ENCODE peak calls at places on chromosomes 1 and 21, in five cellular contexts. A, M, C, I and Q are unnamed samples.
A peak's percentile ranks its signal among the peaks of the same experiment; 100 is the strongest.

GRCh38 chr1:221726331-221726692 is 15.6 kb downstream of the DUSP10 start:
- DNase-seq in A (no peak), M (no peak), C (no peak), I (no peak), Q (no peak)

GRCh38 chr1:218156602-218157001 is 128.5 kb upstream of the RRP15 start:
- DNase-seq in A (peak; percentile 57), M (no peak), C (peak; percentile 20), I (no peak), Q (no peak)

GRCh38 chr1:244347942-244348341 is 103.8 kb downstream of the ADSS2 start:
- DNase-seq in A (no peak), M (no peak), C (no peak), I (peak; percentile 33), Q (no peak)

GRCh38 chr1:229229721-229230135 is 41.2 kb upstream of the RAB4A start:
- DNase-seq in A (no peak), M (no peak), C (no peak), I (no peak), Q (no peak)

GRCh38 chr1:93701619-93702018 is 20.0 kb upstream of the BCAR3 start:
- DNase-seq in A (no peak), M (peak; percentile 91), C (peak; percentile 100), I (peak; percentile 99), Q (no peak)

GRCh38 chr1:112927462-112927971 is 28.5 kb downstream of the SLC16A1 start:
- DNase-seq in A (no peak), M (no peak), C (no peak), I (no peak), Q (no peak)

GRCh38 chr1:65890201-65890600 is 97.5 kb downstream of the PDE4B start:
- DNase-seq in A (no peak), M (peak; percentile 39), C (no peak), I (peak; percentile 82), Q (no peak)

GRCh38 chr21:27505516-27505915 is 538.6 kb upstream of the ADAMTS5 start:
- DNase-seq in A (no peak), M (peak; percentile 52), C (no peak), I (peak; percentile 70), Q (no peak)

GRCh38 chr1:224747578-224747977 is 131.5 kb downstream of the CNIH3 start:
- DNase-seq in A (no peak), M (no peak), C (peak; percentile 49), I (peak; percentile 29), Q (no peak)

GRCh38 chr1:201399018-201399351 is at the start of gene LAD1:
- DNase-seq in A (no peak), M (no peak), C (no peak), I (no peak), Q (no peak)
- TF ChIP-seq CTCF in A (no peak), M (no peak), C (no peak), I (no peak), Q (no peak)

GRCh38 chr1:237613984-237614383 is 276.7 kb downstream of the ZP4 start:
- DNase-seq in A (peak; percentile 3), M (no peak), C (no peak), I (no peak), Q (no peak)
- TF ChIP-seq CTCF in A (no peak), M (no peak), C (no peak), I (no peak), Q (no peak)

DNA sequence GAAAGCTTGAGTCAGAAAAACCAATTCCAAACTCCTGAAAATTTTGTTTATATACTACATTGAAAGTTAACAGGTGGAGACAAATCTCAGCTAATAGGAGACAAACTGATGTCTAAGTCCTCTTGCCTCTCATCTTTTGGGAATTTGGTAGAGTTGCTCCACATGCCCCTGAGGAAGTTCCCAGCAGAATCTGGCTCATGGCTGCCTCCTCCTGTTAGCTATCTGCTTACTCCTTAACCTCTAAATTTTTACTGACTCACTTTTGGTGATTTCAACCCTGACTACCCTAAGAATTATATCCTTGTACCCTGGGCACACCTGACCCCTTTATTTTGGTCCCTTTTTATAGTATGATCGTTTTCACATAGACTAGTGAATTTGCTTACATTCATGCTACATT is 633.7 kb upstream of the USP24 start:
- DNase-seq in A (no peak), M (no peak), C (peak; percentile 27), I (peak; percentile 73), Q (no peak)
- TF ChIP-seq CTCF in A (peak; percentile 40), M (peak; percentile 53), C (peak; percentile 45), I (peak; percentile 56), Q (no peak)

DNA sequence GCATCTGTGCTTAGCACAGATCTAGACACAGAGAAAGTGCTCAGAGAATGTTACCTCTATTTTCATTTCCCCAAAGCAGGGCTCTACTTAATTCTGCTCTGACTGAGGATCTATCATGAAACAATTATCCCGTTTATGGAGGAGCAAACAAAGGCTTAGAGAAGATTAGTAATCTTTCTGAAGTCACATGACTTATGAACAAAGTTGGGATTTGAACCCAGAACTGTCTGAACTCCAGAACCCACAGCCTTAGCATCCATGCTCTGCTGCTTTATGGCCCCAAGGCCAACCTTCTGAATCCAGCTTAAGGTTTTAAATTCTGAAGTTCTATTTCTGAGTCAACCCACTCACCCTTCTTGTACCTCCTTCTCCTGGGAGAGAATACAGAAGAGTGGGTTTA is 11.9 kb downstream of the TSSK3 start:
- DNase-seq in A (no peak), M (no peak), C (no peak), I (no peak), Q (no peak)
- TF ChIP-seq CTCF in A (no peak), M (no peak), C (no peak), I (no peak), Q (no peak)

GRCh38 chr1:33586795-33587194 is 114.3 kb downstream of the ZSCAN20 start:
- DNase-seq in A (no peak), M (no peak), C (no peak), I (no peak), Q (no peak)
- TF ChIP-seq CTCF in A (no peak), M (no peak), C (no peak), I (no peak), Q (no peak)

GRCh38 chr1:54519709-54520108 is 28.3 kb upstream of the ACOT11 start:
- DNase-seq in A (no peak), M (no peak), C (no peak), I (no peak), Q (no peak)
- TF ChIP-seq CTCF in A (no peak), M (no peak), C (peak; percentile 2), I (no peak), Q (no peak)

DNA sequence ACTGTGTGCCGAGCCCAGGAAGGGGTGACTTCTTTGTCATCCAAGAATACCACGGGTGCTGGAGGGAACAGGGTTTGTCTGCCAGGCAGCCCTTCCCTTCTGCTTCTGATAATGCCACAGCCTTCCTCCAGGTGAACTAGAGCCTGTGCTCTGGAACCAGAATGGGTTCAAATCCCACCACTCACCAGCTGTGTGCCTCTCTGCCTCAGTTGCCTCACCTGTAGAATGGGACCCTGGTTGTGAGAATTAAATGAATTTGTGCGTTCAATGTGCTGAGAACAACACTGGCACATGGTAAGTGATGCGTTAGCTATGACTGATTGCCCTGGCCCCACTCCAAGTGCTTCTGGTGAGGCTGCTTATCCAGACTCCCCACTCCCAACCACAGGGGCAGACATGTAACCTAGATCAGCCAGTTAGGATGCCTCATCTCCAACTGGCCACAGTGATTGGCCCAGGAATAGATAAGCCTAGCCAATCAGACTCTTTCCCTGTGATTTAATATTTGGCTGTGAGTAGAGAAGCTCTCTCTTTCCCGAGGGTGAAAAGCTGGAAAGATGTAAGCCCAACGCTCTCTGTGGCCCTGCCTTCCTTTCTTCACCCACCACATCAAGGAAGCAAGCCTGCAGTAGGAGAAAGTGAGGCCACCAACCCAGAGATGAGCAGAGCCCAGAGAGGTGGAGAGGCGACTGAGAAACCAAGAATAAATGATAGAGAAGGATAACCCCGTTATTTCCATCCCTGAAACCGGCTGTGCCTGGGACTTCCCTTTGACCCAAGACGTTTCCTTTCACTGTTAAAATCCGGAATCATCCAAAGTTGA is 20.8 kb upstream of the LAPTM5 start:
- DNase-seq in A (no peak), M (no peak), C (peak; percentile 94), I (peak; percentile 85), Q (no peak)
- TF ChIP-seq CTCF in A (no peak), M (no peak), C (no peak), I (no peak), Q (no peak)

GRCh38 chr1:187476671-187477070 is 647.9 kb downstream of the PLA2G4A start:
- DNase-seq in A (peak; percentile 37), M (no peak), C (peak; percentile 16), I (peak; percentile 20), Q (no peak)
- TF ChIP-seq CTCF in A (peak; percentile 42), M (peak; percentile 42), C (peak; percentile 9), I (peak; percentile 49), Q (peak; percentile 48)

DNA sequence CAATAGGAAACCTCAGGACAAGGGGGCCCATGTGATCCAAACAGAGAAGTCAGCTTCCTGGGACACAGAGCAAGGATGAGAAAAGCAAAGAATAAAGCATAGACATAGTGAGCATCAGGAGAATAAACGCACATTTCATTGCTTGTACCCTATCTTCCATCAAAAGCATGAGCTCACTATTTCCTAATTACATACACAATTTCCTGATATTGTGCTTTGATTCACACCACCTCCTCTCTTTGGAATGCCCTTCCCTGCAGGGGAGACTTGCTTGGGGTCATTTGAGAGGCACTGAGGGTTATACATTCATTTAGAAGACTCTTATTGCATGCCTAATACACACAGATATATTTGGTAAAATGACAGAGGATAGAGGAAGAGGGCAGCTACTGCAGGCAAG is 185.5 kb downstream of the SEC16B start:
- DNase-seq in A (no peak), M (no peak), C (no peak), I (no peak), Q (no peak)
- TF ChIP-seq CTCF in A (no peak), M (no peak), C (no peak), I (no peak), Q (no peak)